ENCODE peak calls at places on chromosomes 16 and 17, in five cellular contexts. J is adrenal gland; F is AG04450; T is body of pancreas; O is CD8-positive, alpha-beta memory T cell. E is an unnamed sample. For H3K27me3, the result is how much of the 10 kb centered on the place peaks cover.

GRCh38 chr17:4808378-4808767 is 1.4 kb downstream of the PLD2 start:
- DNase-seq in T (peak), F (no peak), J (no peak), O (no peak), E (no peak)

GRCh38 chr16:4612977-4613635 is 1.6 kb downstream of the UBALD1 start:
- DNase-seq in F (no peak), O (no peak), T (no peak), J (no peak), E (no peak)

GRCh38 chr17:38619451-38619795 is 13.7 kb upstream of the SRCIN1 start:
- DNase-seq in T (no peak), F (no peak), J (no peak), O (no peak), E (no peak)

GRCh38 chr16:30567991-30568638 is 3.4 kb downstream of the ZNF688 start:
- DNase-seq in F (peak), J (no peak), T (no peak), O (peak), E (no peak)

GRCh38 chr16:76653390-76654026 is 376.3 kb downstream of the CNTNAP4 start:
- DNase-seq in T (no peak), J (no peak), O (no peak), F (peak), E (no peak)

GRCh38 chr16:12199524-12199923 is 223.0 kb downstream of the SNX29 start:
- DNase-seq in O (no peak), F (no peak), J (no peak), T (no peak), E (no peak)

GRCh38 chr17:48542114-48542955 is 2.6 kb downstream of the HOXB2 start:
- DNase-seq in J (no peak), T (no peak), O (no peak), F (no peak), E (no peak)

GRCh38 chr17:39165844-39166349 is at the start of gene ARL5C:
- DNase-seq in F (no peak), T (no peak), O (no peak), J (no peak), E (no peak)

GRCh38 chr17:81473019-81473418 is 39.6 kb downstream of the ACTG1 start:
- DNase-seq in O (no peak), T (peak), J (peak), F (no peak), E (no peak)

GRCh38 chr17:65627892-65628622 is 66.6 kb upstream of the AXIN2 start:
- DNase-seq in O (no peak), J (no peak), F (peak), T (peak), E (no peak)

GRCh38 chr16:88655053-88655732 is 4.3 kb upstream of the CYBA start:
- DNase-seq in T (no peak), J (no peak), F (no peak), O (no peak), E (peak)
- H3K4me3 ChIP-seq in T (no peak), J (no peak), F (no peak), O (no peak), E (no peak)

DNA sequence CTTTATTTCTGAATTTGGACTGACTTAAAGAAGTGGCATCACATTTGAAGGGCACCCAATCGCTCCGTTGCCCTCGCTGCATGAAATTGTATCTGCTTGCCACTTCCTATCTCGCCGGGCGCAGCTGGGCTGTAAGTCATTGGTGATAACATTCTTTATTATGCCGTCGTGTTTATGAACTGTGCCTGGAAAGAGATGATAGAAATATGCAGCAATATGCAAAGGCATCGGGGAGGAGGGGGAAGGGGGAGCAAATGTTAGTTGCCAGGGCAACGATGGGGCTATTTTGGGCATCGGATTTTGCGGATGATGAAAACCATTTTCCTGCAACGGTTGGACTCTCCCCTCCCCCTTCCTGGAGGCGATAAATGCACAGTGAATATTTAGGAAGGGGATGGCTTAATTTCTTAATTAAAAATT is 386.9 kb upstream of the TNRC6C start:
- DNase-seq in F (no peak), O (no peak), T (no peak), J (no peak), E (no peak)
- H3K27me3 ChIP-seq in F (under half), O (under half), T (under half), J (under half), E (under half)

GRCh38 chr16:87143661-87144121 is 173.5 kb downstream of the C16orf95 start:
- DNase-seq in J (no peak), T (no peak), F (no peak), O (no peak), E (no peak)

GRCh38 chr16:87138868-87139267 is 178.3 kb downstream of the C16orf95 start:
- DNase-seq in T (no peak), J (no peak), O (no peak), F (no peak), E (no peak)

GRCh38 chr16:87138316-87138715 is 178.9 kb downstream of the C16orf95 start:
- DNase-seq in O (no peak), J (no peak), T (no peak), F (no peak), E (no peak)

GRCh38 chr16:87144232-87144631 is 173.0 kb downstream of the C16orf95 start:
- DNase-seq in O (no peak), F (no peak), J (no peak), T (no peak), E (no peak)

DNA sequence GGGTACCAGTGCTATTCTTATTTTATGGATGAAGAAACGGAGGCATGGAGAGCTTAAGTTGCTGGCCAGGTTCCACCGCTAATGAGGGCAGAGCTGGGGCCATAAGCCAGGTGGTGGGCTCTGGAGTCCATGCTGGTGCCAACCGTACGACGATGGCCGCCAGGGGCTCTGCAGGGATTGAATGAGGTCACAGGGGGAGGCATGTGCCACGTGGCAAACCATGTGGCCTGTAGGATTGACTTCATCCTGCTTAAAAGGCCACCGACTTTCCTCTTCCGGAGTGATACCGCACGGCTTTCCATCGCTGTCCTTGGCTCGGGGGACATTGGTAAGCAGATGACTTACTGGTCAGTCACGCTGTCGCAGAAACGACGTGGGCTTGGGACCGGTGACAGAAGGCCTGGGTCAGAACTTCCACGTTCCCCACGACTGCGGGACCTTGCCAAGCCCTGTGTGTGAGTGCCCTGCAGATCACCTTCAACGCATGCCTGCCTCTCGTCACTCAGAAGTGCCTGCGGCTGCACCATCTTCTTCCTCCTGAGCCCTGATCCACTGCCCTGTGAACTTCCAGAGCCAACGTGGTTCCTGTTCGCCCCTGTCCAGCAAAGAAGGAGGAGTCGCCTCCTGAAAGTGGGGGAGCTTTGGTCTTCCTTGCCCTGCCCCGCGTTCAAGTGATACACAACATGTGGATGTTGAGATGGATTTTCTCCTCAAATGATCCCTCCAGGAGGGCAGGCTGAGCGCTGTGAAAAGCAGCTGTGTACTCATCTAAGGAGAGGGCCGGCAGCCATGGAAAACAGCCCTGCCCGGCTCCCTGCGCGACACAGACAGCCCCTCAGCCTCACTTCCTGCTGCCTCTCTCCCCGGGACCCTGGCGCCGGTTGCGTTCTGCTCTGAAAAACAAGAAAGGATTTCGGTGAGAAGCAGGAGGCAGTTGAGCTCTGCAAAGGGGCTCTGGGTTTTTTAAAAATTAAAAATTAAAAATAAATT is 176.7 kb downstream of the C16orf95 start:
- DNase-seq in J (no peak), T (no peak), O (no peak), F (no peak), E (no peak)
- H3K4me3 ChIP-seq in J (no peak), T (no peak), O (no peak), F (no peak), E (no peak)

DNA sequence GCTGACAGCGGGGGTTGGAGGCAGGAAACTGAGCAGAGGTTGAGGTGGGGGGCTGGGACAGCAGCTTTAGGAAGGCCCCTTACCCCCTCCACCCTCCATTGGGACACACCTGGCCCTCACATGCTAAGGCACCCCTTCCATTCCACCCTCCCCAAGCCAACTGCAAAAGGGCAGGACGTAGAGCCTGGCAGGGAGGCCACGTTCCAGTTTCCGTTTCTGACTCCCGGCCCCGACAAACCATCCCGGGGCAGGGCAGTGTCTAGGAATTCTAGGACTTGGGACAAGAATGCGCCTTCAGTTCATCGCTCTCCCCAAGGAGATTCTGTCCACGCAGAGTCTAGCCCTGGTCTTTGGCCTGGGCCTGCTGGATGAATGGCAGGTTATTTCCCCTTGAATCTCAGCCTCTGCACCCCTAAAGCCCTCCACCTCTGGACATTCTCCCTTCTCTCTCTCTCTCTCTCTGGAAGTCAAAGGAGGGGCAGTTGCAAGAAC is 1.7 kb downstream of the FOXJ1 start:
- DNase-seq in T (no peak), O (peak), F (no peak), J (no peak), E (no peak)
- H3K27me3 ChIP-seq in T (under half), O (under half), F (half or more), J (under half), E (under half)